ENCODE peak calls at places on chromosomes 12 and 14, in seven cellular contexts. One of them, this sample, is unnamed.

GRCh38 chr12:77032406-77032805 is 33.0 kb downstream of the E2F7 start:
- DNase-seq in stomach: no peak
- DNase-seq in heart right ventricle: no peak
- DNase-seq in GM23338: no peak
- DNase-seq in HT1080: peak; percentile 88
- DNase-seq in CD4-positive, CD25-positive, alpha-beta regulatory T cell: peak; percentile 36
- DNase-seq in naive thymus-derived CD4-positive, alpha-beta T cell: no peak
- DNase-seq in this sample: peak; percentile 94

GRCh38 chr12:119649202-119649808 is 18.6 kb upstream of the PRKAB1 start:
- DNase-seq in stomach: no peak
- DNase-seq in heart right ventricle: no peak
- DNase-seq in GM23338: peak; percentile 56
- DNase-seq in HT1080: peak; percentile 15
- DNase-seq in CD4-positive, CD25-positive, alpha-beta regulatory T cell: peak; percentile 11
- DNase-seq in naive thymus-derived CD4-positive, alpha-beta T cell: no peak
- DNase-seq in this sample: peak; percentile 42

GRCh38 chr12:14803830-14804160 is 325 bp downstream of the C12orf60 start:
- DNase-seq in stomach: no peak
- DNase-seq in heart right ventricle: no peak
- DNase-seq in GM23338: no peak
- DNase-seq in HT1080: no peak
- DNase-seq in CD4-positive, CD25-positive, alpha-beta regulatory T cell: no peak
- DNase-seq in naive thymus-derived CD4-positive, alpha-beta T cell: no peak
- DNase-seq in this sample: no peak

GRCh38 chr14:23605931-23606585 is 27.5 kb upstream of the JPH4 start:
- DNase-seq in stomach: no peak
- DNase-seq in heart right ventricle: no peak
- DNase-seq in GM23338: no peak
- DNase-seq in HT1080: peak; percentile 66
- DNase-seq in CD4-positive, CD25-positive, alpha-beta regulatory T cell: peak; percentile 7
- DNase-seq in naive thymus-derived CD4-positive, alpha-beta T cell: no peak
- DNase-seq in this sample: no peak

GRCh38 chr12:52186135-52186840 is 5.5 kb downstream of the KRT80 start:
- DNase-seq in stomach: no peak
- DNase-seq in heart right ventricle: no peak
- DNase-seq in GM23338: no peak
- DNase-seq in HT1080: peak; percentile 85
- DNase-seq in CD4-positive, CD25-positive, alpha-beta regulatory T cell: no peak
- DNase-seq in naive thymus-derived CD4-positive, alpha-beta T cell: no peak
- DNase-seq in this sample: peak; percentile 95

GRCh38 chr14:74882103-74882920 is 596 bp downstream of the DLST start:
- DNase-seq in stomach: peak; percentile 64
- DNase-seq in heart right ventricle: peak; percentile 39
- DNase-seq in GM23338: peak; percentile 65
- DNase-seq in HT1080: no peak
- DNase-seq in CD4-positive, CD25-positive, alpha-beta regulatory T cell: peak; percentile 70
- DNase-seq in naive thymus-derived CD4-positive, alpha-beta T cell: peak; percentile 70
- DNase-seq in this sample: peak; percentile 74

GRCh38 chr12:92044435-92044834 is 101.2 kb downstream of the BTG1 start:
- DNase-seq in stomach: no peak
- DNase-seq in heart right ventricle: no peak
- DNase-seq in GM23338: no peak
- DNase-seq in HT1080: peak; percentile 81
- DNase-seq in CD4-positive, CD25-positive, alpha-beta regulatory T cell: no peak
- DNase-seq in naive thymus-derived CD4-positive, alpha-beta T cell: no peak
- DNase-seq in this sample: peak; percentile 46

GRCh38 chr12:124453419-124454351 is 113.7 kb downstream of the NCOR2 start:
- DNase-seq in stomach: peak; percentile 70
- DNase-seq in heart right ventricle: peak; percentile 93
- DNase-seq in GM23338: no peak
- DNase-seq in HT1080: peak; percentile 96
- DNase-seq in CD4-positive, CD25-positive, alpha-beta regulatory T cell: peak; percentile 89
- DNase-seq in naive thymus-derived CD4-positive, alpha-beta T cell: peak; percentile 60
- DNase-seq in this sample: peak; percentile 79

GRCh38 chr14:85532981-85533820 is 3.3 kb downstream of the FLRT2 start:
- DNase-seq in stomach: peak; percentile 31
- DNase-seq in heart right ventricle: peak; percentile 48
- DNase-seq in GM23338: peak; percentile 95
- DNase-seq in HT1080: peak; percentile 71
- DNase-seq in CD4-positive, CD25-positive, alpha-beta regulatory T cell: no peak
- DNase-seq in naive thymus-derived CD4-positive, alpha-beta T cell: no peak
- DNase-seq in this sample: peak; percentile 86

GRCh38 chr14:91311284-91311662 is 66.8 kb upstream of the GPR68 start:
- DNase-seq in stomach: no peak
- DNase-seq in heart right ventricle: no peak
- DNase-seq in GM23338: no peak
- DNase-seq in HT1080: peak; percentile 30
- DNase-seq in CD4-positive, CD25-positive, alpha-beta regulatory T cell: peak; percentile 95
- DNase-seq in naive thymus-derived CD4-positive, alpha-beta T cell: peak; percentile 65
- DNase-seq in this sample: no peak